ENCODE peak calls at places on chromosomes 4 and X, in five cellular contexts. One of them, this sample, is unnamed.

GRCh38 chrX:14095702-14096101 is 66.0 kb upstream of the GEMIN8 start:
- DNase-seq in foreskin fibroblast: peak; percentile 77
- DNase-seq in bronchial epithelial cell: peak; percentile 48
- DNase-seq in astrocyte of the spinal cord: peak; percentile 42
- DNase-seq in A549: no peak
- DNase-seq in this sample: no peak

GRCh38 chr4:70637239-70637920 is 8.8 kb downstream of the ENAM start:
- DNase-seq in foreskin fibroblast: peak; percentile 6
- DNase-seq in bronchial epithelial cell: no peak
- DNase-seq in astrocyte of the spinal cord: no peak
- DNase-seq in A549: no peak
- DNase-seq in this sample: no peak

GRCh38 chr4:123588631-123589223 is 192.1 kb downstream of the SPRY1 start:
- DNase-seq in foreskin fibroblast: peak; percentile 14
- DNase-seq in bronchial epithelial cell: no peak
- DNase-seq in astrocyte of the spinal cord: peak; percentile 82
- DNase-seq in A549: peak; percentile 16
- DNase-seq in this sample: no peak

GRCh38 chr4:123972031-123972430 is 575.4 kb downstream of the SPRY1 start:
- DNase-seq in foreskin fibroblast: no peak
- DNase-seq in bronchial epithelial cell: no peak
- DNase-seq in astrocyte of the spinal cord: no peak
- DNase-seq in A549: no peak
- DNase-seq in this sample: no peak

GRCh38 chrX:118420462-118420861 is 74.6 kb downstream of the WDR44 start:
- DNase-seq in foreskin fibroblast: peak; percentile 11
- DNase-seq in bronchial epithelial cell: peak; percentile 18
- DNase-seq in astrocyte of the spinal cord: peak; percentile 42
- DNase-seq in A549: no peak
- DNase-seq in this sample: no peak

GRCh38 chr4:118765399-118765798 is 70.5 kb downstream of the SEC24D start:
- DNase-seq in foreskin fibroblast: peak; percentile 97
- DNase-seq in bronchial epithelial cell: peak; percentile 87
- DNase-seq in astrocyte of the spinal cord: peak; percentile 97
- DNase-seq in A549: peak; percentile 17
- DNase-seq in this sample: peak; percentile 79

GRCh38 chrX:150416469-150416868 is 53.4 kb downstream of the MAMLD1 start:
- DNase-seq in foreskin fibroblast: no peak
- DNase-seq in bronchial epithelial cell: no peak
- DNase-seq in astrocyte of the spinal cord: no peak
- DNase-seq in A549: no peak
- DNase-seq in this sample: no peak

GRCh38 chrX:20015422-20015821 is 24.6 kb upstream of the BCLAF3 start:
- DNase-seq in foreskin fibroblast: no peak
- DNase-seq in bronchial epithelial cell: no peak
- DNase-seq in astrocyte of the spinal cord: no peak
- DNase-seq in A549: no peak
- DNase-seq in this sample: no peak

GRCh38 chr4:123553279-123553678 is 156.7 kb downstream of the SPRY1 start:
- DNase-seq in foreskin fibroblast: no peak
- DNase-seq in bronchial epithelial cell: no peak
- DNase-seq in astrocyte of the spinal cord: no peak
- DNase-seq in A549: no peak
- DNase-seq in this sample: no peak

GRCh38 chr4:54189140-54189539 is 40.0 kb upstream of the PDGFRA start:
- DNase-seq in foreskin fibroblast: peak; percentile 12
- DNase-seq in bronchial epithelial cell: no peak
- DNase-seq in astrocyte of the spinal cord: peak; percentile 12
- DNase-seq in A549: no peak
- DNase-seq in this sample: no peak

GRCh38 chrX:11272863-11273262 is 20.4 kb upstream of the AMELX start:
- DNase-seq in foreskin fibroblast: no peak
- DNase-seq in bronchial epithelial cell: no peak
- DNase-seq in astrocyte of the spinal cord: no peak
- DNase-seq in A549: no peak
- DNase-seq in this sample: no peak

GRCh38 chr4:8647094-8647570 is 54.6 kb downstream of the CPZ start:
- DNase-seq in foreskin fibroblast: no peak
- DNase-seq in bronchial epithelial cell: no peak
- DNase-seq in astrocyte of the spinal cord: no peak
- DNase-seq in A549: no peak
- DNase-seq in this sample: no peak

GRCh38 chrX:50684871-50685270 is 129.1 kb downstream of the SHROOM4 start:
- DNase-seq in foreskin fibroblast: no peak
- DNase-seq in bronchial epithelial cell: no peak
- DNase-seq in astrocyte of the spinal cord: no peak
- DNase-seq in A549: no peak
- DNase-seq in this sample: no peak

GRCh38 chrX:50677789-50678188 is 136.2 kb downstream of the SHROOM4 start:
- DNase-seq in foreskin fibroblast: no peak
- DNase-seq in bronchial epithelial cell: peak; percentile 8
- DNase-seq in astrocyte of the spinal cord: no peak
- DNase-seq in A549: no peak
- DNase-seq in this sample: no peak

DNA sequence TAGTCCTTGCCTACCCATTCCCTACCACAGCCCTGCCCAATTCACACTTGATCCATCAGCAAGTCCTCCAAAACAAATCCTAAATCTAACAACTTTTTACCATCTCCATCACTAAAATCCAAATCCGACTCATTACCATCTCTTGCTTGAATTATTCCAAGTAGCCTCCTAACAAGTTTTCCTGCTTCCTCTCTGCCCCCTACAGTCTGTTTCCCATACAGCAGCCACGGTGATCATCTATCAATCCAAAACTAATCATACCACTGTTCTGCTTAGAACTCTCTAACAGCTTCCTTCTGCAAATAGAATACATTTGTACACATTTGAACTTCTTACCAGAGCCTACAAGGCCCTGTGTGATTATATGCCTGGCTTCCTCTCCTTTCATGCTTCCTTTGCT is 133.0 kb downstream of the SHROOM4 start:
- DNase-seq in foreskin fibroblast: no peak
- DNase-seq in bronchial epithelial cell: peak; percentile 22
- DNase-seq in astrocyte of the spinal cord: no peak
- DNase-seq in A549: no peak
- DNase-seq in this sample: no peak
- TF ChIP-seq CTCF in foreskin fibroblast: no peak
- TF ChIP-seq CTCF in bronchial epithelial cell: peak; percentile 44
- TF ChIP-seq CTCF in astrocyte of the spinal cord: peak; percentile 31
- TF ChIP-seq CTCF in A549: no peak
- TF ChIP-seq CTCF in this sample: peak; percentile 61

GRCh38 chrX:77795124-77795523 is 9.1 kb upstream of the ATRX start:
- DNase-seq in foreskin fibroblast: no peak
- DNase-seq in bronchial epithelial cell: no peak
- DNase-seq in astrocyte of the spinal cord: no peak
- DNase-seq in A549: no peak
- DNase-seq in this sample: no peak
- TF ChIP-seq CTCF in foreskin fibroblast: no peak
- TF ChIP-seq CTCF in bronchial epithelial cell: no peak
- TF ChIP-seq CTCF in astrocyte of the spinal cord: no peak
- TF ChIP-seq CTCF in A549: no peak
- TF ChIP-seq CTCF in this sample: no peak

GRCh38 chrX:94107981-94108380 is 434.0 kb downstream of the FAM133A start:
- DNase-seq in foreskin fibroblast: no peak
- DNase-seq in bronchial epithelial cell: no peak
- DNase-seq in astrocyte of the spinal cord: no peak
- DNase-seq in A549: no peak
- DNase-seq in this sample: no peak
- TF ChIP-seq CTCF in foreskin fibroblast: no peak
- TF ChIP-seq CTCF in bronchial epithelial cell: no peak
- TF ChIP-seq CTCF in astrocyte of the spinal cord: no peak
- TF ChIP-seq CTCF in A549: no peak
- TF ChIP-seq CTCF in this sample: peak; percentile 11

DNA sequence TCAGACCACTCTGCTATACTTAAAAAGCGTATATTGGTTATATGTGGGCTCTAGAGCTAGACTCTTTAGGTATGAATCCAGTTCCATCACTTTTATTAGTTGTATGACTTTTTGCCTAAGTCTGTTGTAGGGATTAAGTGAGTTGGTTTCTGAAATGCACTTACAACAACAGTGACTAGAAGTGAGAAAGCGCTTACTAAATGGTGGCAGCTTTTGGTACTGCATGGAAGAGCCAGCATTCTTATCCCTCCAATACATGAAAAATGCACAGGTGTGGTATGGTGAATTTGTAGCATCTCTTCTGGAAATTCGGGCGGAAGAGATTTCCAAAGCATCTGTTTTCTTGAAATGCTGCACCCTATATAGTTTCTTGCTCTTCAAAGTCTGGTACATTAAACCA is 117.1 kb downstream of the SPANXA1 start:
- DNase-seq in foreskin fibroblast: peak; percentile 2
- DNase-seq in bronchial epithelial cell: peak; percentile 1
- DNase-seq in astrocyte of the spinal cord: no peak
- DNase-seq in A549: no peak
- DNase-seq in this sample: no peak
- TF ChIP-seq CTCF in foreskin fibroblast: no peak
- TF ChIP-seq CTCF in bronchial epithelial cell: no peak
- TF ChIP-seq CTCF in astrocyte of the spinal cord: peak; percentile 3
- TF ChIP-seq CTCF in A549: no peak
- TF ChIP-seq CTCF in this sample: no peak

DNA sequence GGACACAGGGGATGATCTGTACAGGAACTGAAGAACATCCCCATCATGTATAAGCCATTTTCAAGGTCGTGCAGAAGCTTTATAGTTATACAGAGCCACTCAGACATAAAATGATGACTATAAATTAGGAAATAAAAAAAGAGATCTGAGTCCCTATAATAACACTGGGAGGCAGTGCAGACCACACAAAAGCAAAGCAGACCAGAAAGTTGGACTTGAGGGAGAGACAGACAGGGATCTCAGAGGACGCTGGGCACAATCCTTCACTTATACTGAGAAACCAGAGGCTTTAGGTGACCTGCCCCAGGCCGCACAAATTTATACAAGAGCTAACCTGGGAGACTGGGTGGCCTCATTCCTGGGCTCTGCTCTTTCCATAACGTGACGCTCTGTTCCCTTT is 70.5 kb downstream of the HADH start:
- DNase-seq in foreskin fibroblast: peak; percentile 72
- DNase-seq in bronchial epithelial cell: peak; percentile 49
- DNase-seq in astrocyte of the spinal cord: peak; percentile 58
- DNase-seq in A549: peak; percentile 6
- DNase-seq in this sample: peak; percentile 28
- TF ChIP-seq CTCF in foreskin fibroblast: peak; percentile 17
- TF ChIP-seq CTCF in bronchial epithelial cell: peak; percentile 26
- TF ChIP-seq CTCF in astrocyte of the spinal cord: peak; percentile 30
- TF ChIP-seq CTCF in A549: peak; percentile 25
- TF ChIP-seq CTCF in this sample: peak; percentile 51